ENCODE peak calls at places on chromosomes 12 and 14, in nine cellular contexts. M is HCT116, Q is PC-3, P is brain microvascular endothelial cell, H is tibial nerve, A is suprapubic skin, Y is hepatocyte, J is GM23338, F is heart left ventricle. B is an unnamed sample.

GRCh38 chr12:124750787-124751471 is 112.7 kb downstream of the SCARB1 start:
- DNase-seq in M (no peak), Q (no peak), P (no peak), H (no peak), A (no peak), Y (no peak), J (peak), F (no peak), B (no peak)

GRCh38 chr12:128794661-128795529 is 28.9 kb downstream of the SLC15A4 start:
- DNase-seq in M (no peak), Q (no peak), P (no peak), H (no peak), A (no peak), Y (no peak), J (no peak), F (no peak), B (no peak)

GRCh38 chr14:97178781-97179180 is 381.6 kb downstream of the VRK1 start:
- DNase-seq in M (no peak), Q (peak), P (no peak), H (no peak), A (no peak), Y (no peak), J (no peak), F (no peak), B (no peak)

GRCh38 chr14:68345738-68346137 is 447.1 kb downstream of the ZFP36L1 start:
- DNase-seq in M (no peak), Q (no peak), P (no peak), H (no peak), A (no peak), Y (no peak), J (no peak), F (no peak), B (no peak)

GRCh38 chr12:111636209-111636928 is 37.3 kb upstream of the ATXN2 start:
- DNase-seq in M (no peak), Q (no peak), P (peak), H (peak), A (peak), Y (peak), J (peak), F (peak), B (no peak)

GRCh38 chr14:104146651-104147345 is 8.4 kb downstream of the KIF26A start:
- DNase-seq in M (no peak), Q (no peak), P (no peak), H (no peak), A (peak), Y (no peak), J (no peak), F (peak), B (no peak)

GRCh38 chr14:71321556-71322315 is 414.5 kb downstream of the PCNX1 start:
- DNase-seq in M (peak), Q (peak), P (peak), H (no peak), A (no peak), Y (peak), J (peak), F (no peak), B (peak)

GRCh38 chr12:64696065-64696741 is 63.0 kb downstream of the GNS start:
- DNase-seq in M (no peak), Q (peak), P (no peak), H (no peak), A (no peak), Y (peak), J (no peak), F (no peak), B (no peak)

GRCh38 chr14:60266021-60266937 is 17.3 kb downstream of the PPM1A start:
- DNase-seq in M (peak), Q (peak), P (peak), H (no peak), A (no peak), Y (no peak), J (peak), F (no peak), B (no peak)

GRCh38 chr14:64807588-64807987 is 72.1 kb downstream of the SPTB start:
- DNase-seq in M (no peak), Q (peak), P (no peak), H (no peak), A (no peak), Y (no peak), J (no peak), F (peak), B (no peak)

GRCh38 chr12:57772429-57773322 is at the start of gene EEF1AKMT3:
- DNase-seq in M (no peak), Q (peak), P (peak), H (no peak), A (peak), Y (peak), J (peak), F (peak), B (peak)

GRCh38 chr12:13093191-13093849 is 10.1 kb downstream of the GSG1 start:
- DNase-seq in M (no peak), Q (peak), P (no peak), H (no peak), A (no peak), Y (no peak), J (no peak), F (no peak), B (no peak)

GRCh38 chr14:102594514-102595175 is 2.2 kb downstream of the RCOR1 start:
- DNase-seq in M (peak), Q (peak), P (peak), H (peak), A (peak), Y (peak), J (peak), F (no peak), B (peak)

GRCh38 chr14:60616326-60617044 is 32.8 kb downstream of the SIX1 start:
- DNase-seq in M (no peak), Q (no peak), P (no peak), H (no peak), A (no peak), Y (peak), J (peak), F (no peak), B (no peak)

GRCh38 chr14:100586153-100586519 is 1.1 kb downstream of the BEGAIN start:
- DNase-seq in M (no peak), Q (no peak), P (no peak), H (no peak), A (peak), Y (no peak), J (no peak), F (peak), B (no peak)

GRCh38 chr14:100587763-100588411 is 670 bp upstream of the BEGAIN start:
- DNase-seq in M (no peak), Q (no peak), P (no peak), H (no peak), A (peak), Y (no peak), J (no peak), F (peak), B (no peak)

GRCh38 chr14:100587248-100587762 is at the start of gene BEGAIN:
- DNase-seq in M (no peak), Q (no peak), P (no peak), H (no peak), A (peak), Y (no peak), J (peak), F (no peak), B (no peak)

GRCh38 chr14:100585448-100586152 is 1.6 kb downstream of the BEGAIN start:
- DNase-seq in M (no peak), Q (no peak), P (no peak), H (no peak), A (peak), Y (no peak), J (no peak), F (peak), B (peak)

GRCh38 chr14:100586520-100587247 is 533 bp downstream of the BEGAIN start:
- DNase-seq in M (peak), Q (peak), P (no peak), H (peak), A (peak), Y (peak), J (peak), F (peak), B (no peak)
- H3K27ac ChIP-seq in M (peak), Q (peak), P (no peak), H (no peak), A (no peak), Y (no peak), J (no peak), F (no peak), B (no peak)

GRCh38 chr12:95385646-95386045 is 88.3 kb upstream of the METAP2 start:
- DNase-seq in M (no peak), Q (no peak), P (no peak), H (no peak), A (no peak), Y (no peak), J (no peak), F (no peak), B (no peak)

GRCh38 chr12:95384785-95385184 is 89.2 kb upstream of the METAP2 start:
- DNase-seq in M (no peak), Q (no peak), P (no peak), H (no peak), A (no peak), Y (no peak), J (no peak), F (no peak), B (no peak)

GRCh38 chr12:95385246-95385645 is 88.7 kb upstream of the METAP2 start:
- DNase-seq in M (no peak), Q (no peak), P (peak), H (no peak), A (no peak), Y (peak), J (peak), F (no peak), B (no peak)

GRCh38 chr12:95390192-95390591 is 83.8 kb upstream of the METAP2 start:
- DNase-seq in M (no peak), Q (no peak), P (no peak), H (no peak), A (no peak), Y (no peak), J (no peak), F (no peak), B (no peak)

DNA sequence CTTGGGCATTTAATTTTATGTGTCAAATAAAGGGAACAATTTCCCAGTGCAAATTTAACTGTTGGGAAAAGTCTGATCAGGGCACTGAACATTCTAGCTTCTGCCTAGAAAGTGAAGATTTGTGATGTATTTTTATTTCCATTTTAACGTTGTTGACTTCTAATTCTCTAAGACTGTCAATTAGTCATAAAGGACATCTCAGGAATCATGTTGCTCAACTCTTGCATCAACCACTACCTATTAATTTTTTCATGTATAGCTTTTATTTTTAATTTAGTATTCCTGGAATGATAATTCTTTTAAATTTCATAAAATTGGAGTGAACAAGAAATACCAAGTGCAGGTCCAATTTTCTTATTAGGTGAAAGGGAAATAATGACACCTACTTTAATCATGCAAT is 87.9 kb upstream of the METAP2 start:
- DNase-seq in M (no peak), Q (no peak), P (no peak), H (no peak), A (no peak), Y (no peak), J (no peak), F (no peak), B (no peak)
- H3K4me3 ChIP-seq in M (no peak), Q (no peak), P (no peak), H (no peak), A (no peak), Y (no peak), J (no peak), F (peak), B (no peak)

GRCh38 chr12:119089668-119090013 is 89.1 kb upstream of the HSPB8 start:
- DNase-seq in M (no peak), Q (no peak), P (no peak), H (no peak), A (no peak), Y (no peak), J (no peak), F (no peak), B (no peak)
- H3K27ac ChIP-seq in M (no peak), Q (no peak), P (no peak), H (no peak), A (no peak), Y (no peak), J (peak), F (no peak), B (no peak)

GRCh38 chr14:55294603-55295002 is 23.4 kb downstream of the FBXO34 start:
- DNase-seq in M (no peak), Q (no peak), P (no peak), H (no peak), A (no peak), Y (no peak), J (no peak), F (no peak), B (no peak)

GRCh38 chr14:55288439-55288838 is 17.2 kb downstream of the FBXO34 start:
- DNase-seq in M (no peak), Q (peak), P (no peak), H (no peak), A (no peak), Y (no peak), J (no peak), F (no peak), B (no peak)

DNA sequence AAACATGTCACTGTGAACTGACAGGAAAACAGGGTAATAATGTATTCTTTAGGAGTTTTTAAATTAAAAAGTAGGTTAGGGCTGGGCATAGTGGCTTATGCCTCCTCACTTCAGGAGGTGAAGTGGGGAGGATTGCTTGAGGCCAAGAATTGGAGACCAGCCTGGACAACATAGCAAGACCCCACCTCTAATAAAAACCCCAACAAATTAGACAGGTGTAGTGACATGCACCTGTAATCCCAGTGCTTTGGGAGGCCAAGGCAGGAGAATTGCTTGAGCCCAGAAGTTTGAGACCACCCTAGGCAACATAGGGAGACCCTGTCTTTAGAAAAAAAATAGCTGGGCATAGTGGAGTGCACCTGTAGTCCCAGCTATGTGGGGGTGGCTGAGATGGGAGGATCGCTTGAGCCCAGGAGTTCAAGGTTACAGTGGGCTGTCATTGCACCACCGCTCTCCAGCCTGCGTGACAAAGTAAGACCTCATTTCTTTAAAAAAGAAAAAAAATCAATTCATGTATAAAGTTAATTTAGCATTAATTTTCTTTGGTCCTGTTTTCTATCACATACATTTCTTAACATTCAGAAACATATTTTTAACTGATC is 20.4 kb downstream of the FBXO34 start:
- DNase-seq in M (no peak), Q (no peak), P (no peak), H (no peak), A (no peak), Y (no peak), J (no peak), F (no peak), B (no peak)
- H3K4me3 ChIP-seq in M (no peak), Q (no peak), P (no peak), H (no peak), A (no peak), Y (no peak), J (no peak), F (no peak), B (no peak)

GRCh38 chr14:76489667-76490066 is 113.7 kb downstream of the ESRRB start:
- DNase-seq in M (no peak), Q (no peak), P (no peak), H (no peak), A (no peak), Y (no peak), J (no peak), F (no peak), B (no peak)
- H3K27ac ChIP-seq in M (no peak), Q (no peak), P (no peak), H (no peak), A (no peak), Y (no peak), J (no peak), F (no peak), B (no peak)

GRCh38 chr12:75877588-75878381 is 153.8 kb downstream of the PHLDA1 start:
- DNase-seq in M (no peak), Q (no peak), P (no peak), H (no peak), A (no peak), Y (peak), J (no peak), F (no peak), B (no peak)
- H3K4me3 ChIP-seq in M (no peak), Q (no peak), P (no peak), H (peak), A (no peak), Y (no peak), J (no peak), F (no peak), B (no peak)

GRCh38 chr14:75711134-75711795 is 50.2 kb downstream of the TTLL5 start:
- DNase-seq in M (peak), Q (peak), P (peak), H (no peak), A (no peak), Y (peak), J (peak), F (no peak), B (no peak)
- H3K27ac ChIP-seq in M (peak), Q (peak), P (peak), H (peak), A (peak), Y (peak), J (no peak), F (peak), B (no peak)

DNA sequence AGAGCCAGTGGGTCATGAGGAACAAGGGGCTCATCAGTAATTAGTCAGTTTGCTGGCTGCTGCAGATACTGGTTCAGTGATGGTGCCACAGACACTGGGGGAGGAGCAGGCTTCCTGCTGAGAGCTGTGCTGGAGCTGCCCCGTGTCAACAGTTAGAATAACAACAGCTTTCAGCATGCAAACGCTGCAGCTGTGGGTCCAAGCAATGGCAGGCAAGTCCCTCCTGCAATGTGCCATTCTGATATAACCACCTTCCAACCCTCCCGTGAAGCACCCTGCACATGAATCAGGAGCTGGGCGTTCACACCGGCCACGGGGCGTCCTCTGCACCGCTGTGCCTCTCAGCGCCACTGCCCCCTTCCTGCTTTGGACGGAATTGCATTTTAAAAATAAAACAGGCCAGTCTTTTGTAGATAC is 258.4 kb upstream of the SFSWAP start:
- DNase-seq in M (no peak), Q (peak), P (no peak), H (no peak), A (no peak), Y (peak), J (peak), F (no peak), B (no peak)
- H3K4me3 ChIP-seq in M (no peak), Q (no peak), P (no peak), H (no peak), A (no peak), Y (no peak), J (no peak), F (no peak), B (no peak)

GRCh38 chr12:103803847-103804246 is 37.2 kb downstream of the NT5DC3 start:
- DNase-seq in M (no peak), Q (no peak), P (no peak), H (no peak), A (no peak), Y (no peak), J (no peak), F (no peak), B (no peak)

GRCh38 chr12:103799504-103800251 is 41.4 kb downstream of the NT5DC3 start:
- DNase-seq in M (no peak), Q (peak), P (peak), H (no peak), A (no peak), Y (peak), J (peak), F (no peak), B (no peak)

GRCh38 chr12:103800252-103800771 is 40.7 kb downstream of the NT5DC3 start:
- DNase-seq in M (no peak), Q (no peak), P (peak), H (peak), A (no peak), Y (peak), J (no peak), F (peak), B (no peak)

GRCh38 chr12:103802586-103802886 is 38.5 kb downstream of the NT5DC3 start:
- DNase-seq in M (no peak), Q (no peak), P (no peak), H (no peak), A (no peak), Y (no peak), J (no peak), F (no peak), B (no peak)

GRCh38 chr12:103801709-103802585 is 39.1 kb downstream of the NT5DC3 start:
- DNase-seq in M (peak), Q (peak), P (peak), H (no peak), A (no peak), Y (no peak), J (no peak), F (no peak), B (no peak)
- H3K27ac ChIP-seq in M (peak), Q (peak), P (peak), H (no peak), A (no peak), Y (no peak), J (no peak), F (no peak), B (no peak)

B was measured in CD8-positive, alpha-beta memory T cell.